ENCODE peak calls at places on chromosome 13, in seven cellular contexts. X is IMR-90; T is GM06990; S is body of pancreas; F is CD8-positive, alpha-beta memory T cell; H is foreskin fibroblast; L is ovary. U is an unnamed sample.

GRCh38 chr13:76711515-76712182 is 174.6 kb downstream of the KCTD12 start:
- DNase-seq in X (peak; percentile 94), T (no peak), S (peak; percentile 44), F (no peak), H (peak; percentile 89), L (no peak), U (peak; percentile 15)

GRCh38 chr13:79228972-79229371 is 177.1 kb downstream of the RBM26 start:
- DNase-seq in X (no peak), T (no peak), S (no peak), F (no peak), H (no peak), L (no peak), U (no peak)

GRCh38 chr13:51397262-51397933 is 55.4 kb downstream of the INTS6 start:
- DNase-seq in X (peak; percentile 80), T (no peak), S (peak; percentile 8), F (no peak), H (peak; percentile 76), L (no peak), U (no peak)

GRCh38 chr13:111177081-111177711 is 62.1 kb downstream of the ARHGEF7 start:
- DNase-seq in X (peak; percentile 68), T (peak; percentile 64), S (peak; percentile 42), F (peak; percentile 70), H (peak; percentile 17), L (no peak), U (peak; percentile 65)

GRCh38 chr13:81874681-81875661 is 1534.0 kb upstream of the SPRY2 start:
- DNase-seq in X (no peak), T (no peak), S (no peak), F (no peak), H (no peak), L (no peak), U (no peak)

GRCh38 chr13:107900775-107901174 is 314.6 kb downstream of the LIG4 start:
- DNase-seq in X (peak; percentile 87), T (no peak), S (no peak), F (no peak), H (no peak), L (no peak), U (no peak)

GRCh38 chr13:38582133-38582532 is 104.7 kb upstream of the FREM2 start:
- DNase-seq in X (peak; percentile 16), T (no peak), S (peak; percentile 43), F (no peak), H (peak; percentile 52), L (no peak), U (no peak)

GRCh38 chr13:108495686-108496363 is 133.6 kb upstream of the MYO16 start:
- DNase-seq in X (no peak), T (no peak), S (no peak), F (no peak), H (peak; percentile 1), L (no peak), U (no peak)

GRCh38 chr13:42720116-42720857 is 61.1 kb upstream of the FAM216B start:
- DNase-seq in X (peak; percentile 99), T (no peak), S (peak; percentile 73), F (no peak), H (peak; percentile 98), L (peak; percentile 42), U (no peak)

GRCh38 chr13:67143544-67144115 is 86.5 kb downstream of the PCDH9 start:
- DNase-seq in X (peak; percentile 21), T (no peak), S (no peak), F (no peak), H (no peak), L (no peak), U (no peak)

GRCh38 chr13:48401480-48401879 is 11.4 kb downstream of the LPAR6 start:
- DNase-seq in X (no peak), T (peak; percentile 20), S (no peak), F (no peak), H (no peak), L (no peak), U (no peak)

GRCh38 chr13:30679483-30680330 is 55.6 kb upstream of the ALOX5AP start:
- DNase-seq in X (peak; percentile 41), T (no peak), S (no peak), F (peak; percentile 58), H (peak; percentile 55), L (no peak), U (no peak)

GRCh38 chr13:26459276-26460131 is 98.0 kb upstream of the WASF3 start:
- DNase-seq in X (no peak), T (no peak), S (peak; percentile 35), F (no peak), H (no peak), L (no peak), U (peak; percentile 87)

GRCh38 chr13:76680112-76680511 is 206.1 kb downstream of the KCTD12 start:
- DNase-seq in X (no peak), T (no peak), S (no peak), F (no peak), H (no peak), L (no peak), U (no peak)

GRCh38 chr13:34046457-34046856 is 228.5 kb downstream of the RFC3 start:
- DNase-seq in X (no peak), T (peak; percentile 15), S (no peak), F (no peak), H (no peak), L (no peak), U (no peak)

GRCh38 chr13:84430015-84430414 is 547.7 kb upstream of the SLITRK1 start:
- DNase-seq in X (peak; percentile 40), T (no peak), S (no peak), F (no peak), H (peak; percentile 42), L (no peak), U (no peak)

GRCh38 chr13:79445968-79446645 is 34.8 kb upstream of the NDFIP2 start:
- DNase-seq in X (no peak), T (no peak), S (no peak), F (no peak), H (no peak), L (no peak), U (no peak)

DNA sequence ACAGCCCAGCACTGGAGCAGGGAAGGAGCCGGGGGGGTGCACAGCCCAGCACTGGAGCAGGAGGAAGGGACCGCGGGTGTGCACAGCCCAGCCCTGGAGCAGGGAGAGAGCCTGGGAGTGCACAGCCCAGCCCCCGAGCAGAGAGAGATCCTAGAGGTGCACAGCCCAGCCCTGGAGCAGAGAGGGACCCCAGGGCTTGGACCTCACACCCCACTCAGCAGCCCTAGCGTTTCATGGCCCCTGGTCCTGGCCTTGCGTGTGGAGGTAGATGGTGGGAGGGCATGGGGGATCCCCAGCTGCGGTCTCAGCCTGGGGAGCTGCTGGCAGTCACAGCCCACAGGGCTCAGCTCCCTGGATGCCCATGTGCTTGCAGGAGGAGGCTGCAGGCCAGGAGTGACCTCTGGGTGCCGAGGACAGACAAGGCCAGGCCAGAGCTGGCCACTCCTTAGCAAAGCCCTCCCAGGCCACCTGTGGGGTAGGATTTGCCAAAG is 25.1 kb downstream of the GAS6 start:
- DNase-seq in X (no peak), T (no peak), S (no peak), F (no peak), H (peak; percentile 43), L (no peak), U (peak; percentile 58)
- H3K4me3 ChIP-seq in X (peak overlapping the region; percentile 27), T (no peak overlapping the region), S (no peak overlapping the region), F (no peak overlapping the region), H (peak overlapping the region; percentile 50), L (peak overlapping the region; percentile 22), U (peak overlapping the region; percentile 43)

DNA sequence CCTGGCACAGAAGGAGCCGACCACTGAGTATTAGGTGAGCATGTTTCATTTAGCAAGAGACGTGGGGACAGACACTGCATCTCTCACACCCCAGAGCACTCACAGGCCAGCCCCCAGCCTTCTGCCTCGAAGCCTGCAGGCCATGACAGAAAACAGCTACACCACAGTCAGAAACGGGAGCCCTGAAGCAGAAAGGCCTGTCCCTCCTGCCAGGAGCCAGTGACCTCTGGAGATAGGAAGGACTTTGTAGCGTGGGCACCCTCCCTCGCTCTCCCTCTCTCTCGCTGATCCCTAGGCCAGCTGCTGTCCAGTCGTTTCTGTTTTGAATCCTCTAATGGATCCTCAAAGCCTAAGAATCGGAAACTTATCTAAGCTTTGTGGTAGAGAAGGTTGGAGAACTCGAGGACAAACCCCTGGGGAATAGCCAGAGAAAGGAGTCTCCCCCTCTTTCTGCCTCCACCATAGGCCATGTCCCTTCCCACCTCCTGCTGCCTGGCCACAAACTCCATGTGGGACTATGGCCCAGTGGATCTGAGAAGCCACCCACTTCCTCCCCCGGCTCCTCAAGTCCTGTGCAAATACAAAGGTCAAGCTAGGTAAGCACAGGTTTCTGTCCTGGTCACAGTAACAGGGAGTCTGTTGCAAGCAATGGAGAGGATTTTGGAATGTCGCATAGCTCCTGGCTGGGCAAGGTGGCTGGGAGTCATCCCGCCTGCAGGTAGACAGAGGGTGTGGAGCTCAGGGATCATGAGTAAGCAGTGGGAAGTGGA is 95.1 kb downstream of the NUFIP1 start:
- DNase-seq in X (no peak), T (no peak), S (no peak), F (no peak), H (no peak), L (no peak), U (no peak)
- H3K4me3 ChIP-seq in X (no peak overlapping the region), T (no peak overlapping the region), S (no peak overlapping the region), F (no peak overlapping the region), H (no peak overlapping the region), L (no peak overlapping the region), U (no peak overlapping the region)

GRCh38 chr13:23443110-23443509 is 9.6 kb upstream of the SACS start:
- DNase-seq in X (no peak), T (no peak), S (no peak), F (no peak), H (no peak), L (no peak), U (no peak)

GRCh38 chr13:23449386-23450162 is 16.1 kb upstream of the SACS start:
- DNase-seq in X (no peak), T (no peak), S (no peak), F (no peak), H (no peak), L (no peak), U (no peak)

GRCh38 chr13:23443878-23444277 is 10.4 kb upstream of the SACS start:
- DNase-seq in X (no peak), T (no peak), S (no peak), F (no peak), H (no peak), L (no peak), U (no peak)

GRCh38 chr13:23447927-23448326 is 14.4 kb upstream of the SACS start:
- DNase-seq in X (peak; percentile 96), T (no peak), S (no peak), F (no peak), H (peak; percentile 89), L (no peak), U (no peak)

GRCh38 chr13:23445794-23446193 is 12.3 kb upstream of the SACS start:
- DNase-seq in X (no peak), T (no peak), S (no peak), F (no peak), H (no peak), L (no peak), U (no peak)
- H3K4me3 ChIP-seq in X (no peak overlapping the region), T (no peak overlapping the region), S (no peak overlapping the region), F (no peak overlapping the region), H (no peak overlapping the region), L (no peak overlapping the region), U (no peak overlapping the region)

DNA sequence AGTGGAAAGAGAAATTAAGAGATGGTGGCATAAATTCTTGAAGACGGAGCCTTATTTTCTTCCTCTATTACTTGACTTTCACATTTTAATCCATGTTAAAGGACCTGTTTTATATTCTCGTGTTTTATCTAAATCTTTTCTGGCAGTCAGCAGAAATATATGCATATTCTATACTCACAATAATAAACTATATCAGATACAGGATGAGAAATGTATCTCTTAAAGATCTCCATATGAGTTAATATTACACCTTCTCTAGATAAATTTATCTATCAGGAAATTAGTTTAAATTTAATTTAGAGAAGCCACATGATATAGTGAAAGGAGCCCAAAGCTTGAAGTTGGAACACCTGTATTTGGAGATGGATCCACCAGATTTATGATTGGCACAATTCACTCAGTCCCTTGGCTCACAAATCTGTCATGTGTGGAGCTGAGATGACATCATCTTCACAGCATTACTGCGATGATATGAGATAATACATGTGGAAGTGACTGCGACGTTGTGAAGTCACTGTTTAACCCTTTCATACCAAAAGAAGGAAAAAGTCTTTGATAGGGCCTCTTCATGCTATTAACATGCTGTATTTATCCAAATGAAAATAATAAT is 216.4 kb downstream of the FGF14 start:
- DNase-seq in X (no peak), T (no peak), S (no peak), F (no peak), H (no peak), L (no peak), U (no peak)
- H3K4me3 ChIP-seq in X (no peak overlapping the region), T (no peak overlapping the region), S (no peak overlapping the region), F (no peak overlapping the region), H (no peak overlapping the region), L (no peak overlapping the region), U (no peak overlapping the region)